ENCODE peak calls at places on chromosome 6, in nine cellular contexts. One of them, this sample, is unnamed.
A peak's percentile ranks its signal among the peaks of the same experiment; 100 is the strongest.

GRCh38 chr6:145850671-145851070 is 36.1 kb upstream of the FBXO30 start:
- DNase-seq in hypothalamus: no peak
- DNase-seq in AG04450: no peak
- DNase-seq in Peyer's patch: no peak
- DNase-seq in heart left ventricle: no peak
- DNase-seq in stimulated activated CD4-positive, alpha-beta T cell treated with anti-CD3 and anti-CD28 coated beads, Interleukin-1b, Interleukin-23, amount 100 ng/mL, for 24 hours: no peak
- DNase-seq in PC-9: no peak
- DNase-seq in neural crest cell: no peak
- DNase-seq in 8988T: no peak
- DNase-seq in this sample: no peak

GRCh38 chr6:18742406-18742805 is 355.3 kb downstream of the RNF144B start:
- DNase-seq in neural crest cell: no peak
- DNase-seq in AG04450: no peak
- DNase-seq in 8988T: no peak
- DNase-seq in hypothalamus: no peak
- DNase-seq in stimulated activated CD4-positive, alpha-beta T cell treated with anti-CD3 and anti-CD28 coated beads, Interleukin-1b, Interleukin-23, amount 100 ng/mL, for 24 hours: no peak
- DNase-seq in PC-9: no peak
- DNase-seq in Peyer's patch: no peak
- DNase-seq in heart left ventricle: no peak
- DNase-seq in this sample: no peak

GRCh38 chr6:15622045-15622750 is 40.6 kb downstream of the DTNBP1 start:
- DNase-seq in AG04450: no peak
- DNase-seq in heart left ventricle: no peak
- DNase-seq in PC-9: no peak
- DNase-seq in hypothalamus: no peak
- DNase-seq in 8988T: no peak
- DNase-seq in Peyer's patch: no peak
- DNase-seq in stimulated activated CD4-positive, alpha-beta T cell treated with anti-CD3 and anti-CD28 coated beads, Interleukin-1b, Interleukin-23, amount 100 ng/mL, for 24 hours: no peak
- DNase-seq in neural crest cell: no peak
- DNase-seq in this sample: no peak

GRCh38 chr6:43957273-43957672 is 170.0 kb downstream of the MRPL14 start:
- DNase-seq in 8988T: no peak
- DNase-seq in hypothalamus: no peak
- DNase-seq in AG04450: no peak
- DNase-seq in PC-9: no peak
- DNase-seq in heart left ventricle: no peak
- DNase-seq in Peyer's patch: no peak
- DNase-seq in neural crest cell: no peak
- DNase-seq in stimulated activated CD4-positive, alpha-beta T cell treated with anti-CD3 and anti-CD28 coated beads, Interleukin-1b, Interleukin-23, amount 100 ng/mL, for 24 hours: no peak
- DNase-seq in this sample: no peak

GRCh38 chr6:63121166-63121565 is 90.1 kb upstream of the FKBP1C start:
- DNase-seq in AG04450: no peak
- DNase-seq in Peyer's patch: no peak
- DNase-seq in hypothalamus: no peak
- DNase-seq in heart left ventricle: no peak
- DNase-seq in PC-9: no peak
- DNase-seq in 8988T: no peak
- DNase-seq in neural crest cell: no peak
- DNase-seq in stimulated activated CD4-positive, alpha-beta T cell treated with anti-CD3 and anti-CD28 coated beads, Interleukin-1b, Interleukin-23, amount 100 ng/mL, for 24 hours: no peak
- DNase-seq in this sample: no peak

GRCh38 chr6:138662474-138662873 is 111.1 kb upstream of the CCDC28A start:
- DNase-seq in PC-9: peak; percentile 7
- DNase-seq in stimulated activated CD4-positive, alpha-beta T cell treated with anti-CD3 and anti-CD28 coated beads, Interleukin-1b, Interleukin-23, amount 100 ng/mL, for 24 hours: no peak
- DNase-seq in heart left ventricle: no peak
- DNase-seq in 8988T: no peak
- DNase-seq in neural crest cell: no peak
- DNase-seq in Peyer's patch: no peak
- DNase-seq in hypothalamus: no peak
- DNase-seq in AG04450: no peak
- DNase-seq in this sample: no peak

GRCh38 chr6:20325641-20326421 is 75.8 kb upstream of the E2F3 start:
- DNase-seq in heart left ventricle: no peak
- DNase-seq in neural crest cell: no peak
- DNase-seq in 8988T: no peak
- DNase-seq in AG04450: no peak
- DNase-seq in stimulated activated CD4-positive, alpha-beta T cell treated with anti-CD3 and anti-CD28 coated beads, Interleukin-1b, Interleukin-23, amount 100 ng/mL, for 24 hours: no peak
- DNase-seq in hypothalamus: no peak
- DNase-seq in Peyer's patch: no peak
- DNase-seq in PC-9: no peak
- DNase-seq in this sample: no peak

GRCh38 chr6:168026925-168027324 is 29.5 kb downstream of the KIF25 start:
- DNase-seq in heart left ventricle: peak; percentile 2
- DNase-seq in hypothalamus: no peak
- DNase-seq in neural crest cell: no peak
- DNase-seq in Peyer's patch: no peak
- DNase-seq in 8988T: no peak
- DNase-seq in AG04450: no peak
- DNase-seq in stimulated activated CD4-positive, alpha-beta T cell treated with anti-CD3 and anti-CD28 coated beads, Interleukin-1b, Interleukin-23, amount 100 ng/mL, for 24 hours: no peak
- DNase-seq in PC-9: no peak
- DNase-seq in this sample: no peak

This sample was measured in stomach.